ENCODE peak calls at places on chromosomes 3 and 15, in seven cellular contexts. One of them, this sample, is unnamed.

GRCh38 chr3:147574622-147575021 is 165.5 kb downstream of the ZIC1 start:
- DNase-seq in heart left ventricle: no peak
- DNase-seq in esophagus squamous epithelium: no peak
- DNase-seq in ovary: no peak
- DNase-seq in A549: no peak
- DNase-seq in adrenal gland: no peak
- DNase-seq in K562: no peak
- DNase-seq in this sample: no peak

GRCh38 chr15:60751985-60752952 is 273.3 kb upstream of the ICE2 start:
- DNase-seq in heart left ventricle: no peak
- DNase-seq in esophagus squamous epithelium: no peak
- DNase-seq in ovary: peak; percentile 78
- DNase-seq in A549: no peak
- DNase-seq in adrenal gland: peak; percentile 77
- DNase-seq in K562: no peak
- DNase-seq in this sample: no peak

GRCh38 chr15:42123546-42123945 is 29.2 kb upstream of the PLA2G4D start:
- DNase-seq in heart left ventricle: no peak
- DNase-seq in esophagus squamous epithelium: no peak
- DNase-seq in ovary: no peak
- DNase-seq in A549: no peak
- DNase-seq in adrenal gland: no peak
- DNase-seq in K562: no peak
- DNase-seq in this sample: no peak

GRCh38 chr3:4306860-4307259 is 3.7 kb downstream of the SETMAR start:
- DNase-seq in heart left ventricle: no peak
- DNase-seq in esophagus squamous epithelium: no peak
- DNase-seq in ovary: no peak
- DNase-seq in A549: no peak
- DNase-seq in adrenal gland: no peak
- DNase-seq in K562: no peak
- DNase-seq in this sample: no peak

GRCh38 chr3:9727041-9727595 is 4.4 kb upstream of the BRPF1 start:
- DNase-seq in heart left ventricle: no peak
- DNase-seq in esophagus squamous epithelium: no peak
- DNase-seq in ovary: no peak
- DNase-seq in A549: peak; percentile 75
- DNase-seq in adrenal gland: no peak
- DNase-seq in K562: peak; percentile 76
- DNase-seq in this sample: peak; percentile 67

GRCh38 chr3:156174229-156174847 is 54.0 kb downstream of the KCNAB1 start:
- DNase-seq in heart left ventricle: no peak
- DNase-seq in esophagus squamous epithelium: no peak
- DNase-seq in ovary: no peak
- DNase-seq in A549: peak; percentile 34
- DNase-seq in adrenal gland: no peak
- DNase-seq in K562: no peak
- DNase-seq in this sample: no peak

GRCh38 chr3:159234306-159234705 is 432.5 kb downstream of the MFSD1 start:
- DNase-seq in heart left ventricle: no peak
- DNase-seq in esophagus squamous epithelium: no peak
- DNase-seq in ovary: peak; percentile 23
- DNase-seq in A549: no peak
- DNase-seq in adrenal gland: no peak
- DNase-seq in K562: no peak
- DNase-seq in this sample: no peak

GRCh38 chr3:46163551-46163981 is 44.5 kb downstream of the CCR1 start:
- DNase-seq in heart left ventricle: no peak
- DNase-seq in esophagus squamous epithelium: no peak
- DNase-seq in ovary: no peak
- DNase-seq in A549: no peak
- DNase-seq in adrenal gland: no peak
- DNase-seq in K562: no peak
- DNase-seq in this sample: no peak

GRCh38 chr3:71694358-71694999 is 30.7 kb downstream of the EIF4E3 start:
- DNase-seq in heart left ventricle: no peak
- DNase-seq in esophagus squamous epithelium: no peak
- DNase-seq in ovary: no peak
- DNase-seq in A549: no peak
- DNase-seq in adrenal gland: no peak
- DNase-seq in K562: no peak
- DNase-seq in this sample: no peak

GRCh38 chr15:81548350-81549116 is 174.5 kb upstream of the TMC3 start:
- DNase-seq in heart left ventricle: no peak
- DNase-seq in esophagus squamous epithelium: no peak
- DNase-seq in ovary: no peak
- DNase-seq in A549: no peak
- DNase-seq in adrenal gland: no peak
- DNase-seq in K562: no peak
- DNase-seq in this sample: peak; percentile 3

GRCh38 chr3:126528419-126528799 is 4.5 kb downstream of the CHST13 start:
- DNase-seq in heart left ventricle: peak; percentile 32
- DNase-seq in esophagus squamous epithelium: no peak
- DNase-seq in ovary: no peak
- DNase-seq in A549: no peak
- DNase-seq in adrenal gland: no peak
- DNase-seq in K562: no peak
- DNase-seq in this sample: no peak

GRCh38 chr3:126528800-126529541 is 5.0 kb downstream of the CHST13 start:
- DNase-seq in heart left ventricle: peak; percentile 66
- DNase-seq in esophagus squamous epithelium: no peak
- DNase-seq in ovary: no peak
- DNase-seq in A549: peak; percentile 48
- DNase-seq in adrenal gland: no peak
- DNase-seq in K562: no peak
- DNase-seq in this sample: peak; percentile 49

GRCh38 chr3:126531051-126531330 is 7.0 kb downstream of the CHST13 start:
- DNase-seq in heart left ventricle: no peak
- DNase-seq in esophagus squamous epithelium: no peak
- DNase-seq in ovary: no peak
- DNase-seq in A549: no peak
- DNase-seq in adrenal gland: no peak
- DNase-seq in K562: no peak
- DNase-seq in this sample: no peak

GRCh38 chr3:126529585-126530170 is 5.7 kb downstream of the CHST13 start:
- DNase-seq in heart left ventricle: peak; percentile 48
- DNase-seq in esophagus squamous epithelium: no peak
- DNase-seq in ovary: no peak
- DNase-seq in A549: no peak
- DNase-seq in adrenal gland: no peak
- DNase-seq in K562: no peak
- DNase-seq in this sample: no peak

GRCh38 chr3:126530171-126531050 is 6.5 kb downstream of the CHST13 start:
- DNase-seq in heart left ventricle: peak; percentile 80
- DNase-seq in esophagus squamous epithelium: no peak
- DNase-seq in ovary: no peak
- DNase-seq in A549: no peak
- DNase-seq in adrenal gland: no peak
- DNase-seq in K562: no peak
- DNase-seq in this sample: no peak
- TF ChIP-seq POLR2A in heart left ventricle: no peak
- TF ChIP-seq POLR2A in esophagus squamous epithelium: no peak
- TF ChIP-seq POLR2A in ovary: no peak
- TF ChIP-seq POLR2A in A549: no peak
- TF ChIP-seq POLR2A in adrenal gland: no peak
- TF ChIP-seq POLR2A in K562: no peak
- TF ChIP-seq POLR2A in this sample: no peak

GRCh38 chr15:99507016-99507731 is 58.6 kb upstream of the MEF2A start:
- DNase-seq in heart left ventricle: peak; percentile 81
- DNase-seq in esophagus squamous epithelium: no peak
- DNase-seq in ovary: peak; percentile 56
- DNase-seq in A549: no peak
- DNase-seq in adrenal gland: no peak
- DNase-seq in K562: peak; percentile 29
- DNase-seq in this sample: peak; percentile 14

GRCh38 chr15:99504071-99504822 is 61.5 kb upstream of the MEF2A start:
- DNase-seq in heart left ventricle: no peak
- DNase-seq in esophagus squamous epithelium: no peak
- DNase-seq in ovary: no peak
- DNase-seq in A549: no peak
- DNase-seq in adrenal gland: no peak
- DNase-seq in K562: no peak
- DNase-seq in this sample: no peak

GRCh38 chr15:99503411-99503810 is 62.4 kb upstream of the MEF2A start:
- DNase-seq in heart left ventricle: no peak
- DNase-seq in esophagus squamous epithelium: no peak
- DNase-seq in ovary: no peak
- DNase-seq in A549: no peak
- DNase-seq in adrenal gland: no peak
- DNase-seq in K562: no peak
- DNase-seq in this sample: no peak

GRCh38 chr15:99506399-99506798 is 59.4 kb upstream of the MEF2A start:
- DNase-seq in heart left ventricle: no peak
- DNase-seq in esophagus squamous epithelium: no peak
- DNase-seq in ovary: no peak
- DNase-seq in A549: no peak
- DNase-seq in adrenal gland: no peak
- DNase-seq in K562: no peak
- DNase-seq in this sample: no peak

DNA sequence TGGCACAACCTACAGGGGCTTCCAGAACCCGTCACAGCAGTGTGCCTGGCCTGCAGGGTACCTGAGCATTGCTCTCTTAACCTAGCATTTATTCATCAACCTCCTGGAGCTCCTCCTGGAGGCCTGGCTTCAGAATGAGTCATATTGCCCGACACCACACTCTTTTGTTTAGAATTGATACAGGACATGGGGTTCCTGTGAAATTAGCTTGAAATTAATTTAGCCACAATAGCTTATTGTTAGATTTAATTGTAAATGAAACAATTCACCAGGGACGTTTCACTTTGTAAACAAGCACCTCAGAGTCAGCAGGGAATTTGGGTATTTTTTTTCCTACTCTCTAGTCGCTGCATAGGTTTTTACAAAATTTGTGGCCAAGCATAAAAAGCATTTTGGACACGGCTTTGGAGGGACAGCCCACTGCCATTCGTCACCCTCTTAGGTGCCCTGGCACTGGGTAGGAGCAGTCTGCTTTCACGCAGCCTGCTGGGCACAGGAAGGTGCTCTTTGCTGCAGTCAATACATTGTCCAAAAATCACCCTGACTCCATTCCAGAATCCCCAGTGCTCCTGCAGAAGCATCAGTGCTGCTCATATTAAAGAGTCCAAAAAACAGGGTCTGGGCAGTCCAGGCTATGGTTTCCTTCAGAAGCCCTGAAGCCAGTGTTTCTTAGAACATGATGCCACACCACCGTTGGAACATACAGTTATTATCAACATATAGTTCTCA is 60.8 kb upstream of the MEF2A start:
- DNase-seq in heart left ventricle: no peak
- DNase-seq in esophagus squamous epithelium: no peak
- DNase-seq in ovary: no peak
- DNase-seq in A549: no peak
- DNase-seq in adrenal gland: no peak
- DNase-seq in K562: no peak
- DNase-seq in this sample: no peak
- TF ChIP-seq POLR2A in heart left ventricle: no peak
- TF ChIP-seq POLR2A in esophagus squamous epithelium: no peak
- TF ChIP-seq POLR2A in ovary: no peak
- TF ChIP-seq POLR2A in A549: no peak
- TF ChIP-seq POLR2A in adrenal gland: no peak
- TF ChIP-seq POLR2A in K562: no peak
- TF ChIP-seq POLR2A in this sample: no peak

GRCh38 chr3:65027335-65027734 is 339.5 kb upstream of the ADAMTS9 start:
- DNase-seq in heart left ventricle: no peak
- DNase-seq in esophagus squamous epithelium: no peak
- DNase-seq in ovary: no peak
- DNase-seq in A549: no peak
- DNase-seq in adrenal gland: no peak
- DNase-seq in K562: no peak
- DNase-seq in this sample: no peak
- TF ChIP-seq POLR2A in heart left ventricle: no peak
- TF ChIP-seq POLR2A in esophagus squamous epithelium: no peak
- TF ChIP-seq POLR2A in ovary: no peak
- TF ChIP-seq POLR2A in A549: no peak
- TF ChIP-seq POLR2A in adrenal gland: no peak
- TF ChIP-seq POLR2A in K562: no peak
- TF ChIP-seq POLR2A in this sample: no peak

GRCh38 chr15:89695198-89695597 is 4.6 kb downstream of the WDR93 start:
- DNase-seq in heart left ventricle: no peak
- DNase-seq in esophagus squamous epithelium: no peak
- DNase-seq in ovary: no peak
- DNase-seq in A549: no peak
- DNase-seq in adrenal gland: no peak
- DNase-seq in K562: no peak
- DNase-seq in this sample: no peak

GRCh38 chr15:89685995-89686394 is 4.6 kb downstream of the PEX11A start:
- DNase-seq in heart left ventricle: no peak
- DNase-seq in esophagus squamous epithelium: no peak
- DNase-seq in ovary: no peak
- DNase-seq in A549: peak; percentile 25
- DNase-seq in adrenal gland: no peak
- DNase-seq in K562: no peak
- DNase-seq in this sample: no peak

GRCh38 chr15:89686522-89686921 is 4.0 kb downstream of the PEX11A start:
- DNase-seq in heart left ventricle: no peak
- DNase-seq in esophagus squamous epithelium: no peak
- DNase-seq in ovary: no peak
- DNase-seq in A549: no peak
- DNase-seq in adrenal gland: no peak
- DNase-seq in K562: no peak
- DNase-seq in this sample: no peak

GRCh38 chr15:89693696-89694095 is 3.1 kb downstream of the WDR93 start:
- DNase-seq in heart left ventricle: no peak
- DNase-seq in esophagus squamous epithelium: no peak
- DNase-seq in ovary: no peak
- DNase-seq in A549: no peak
- DNase-seq in adrenal gland: no peak
- DNase-seq in K562: no peak
- DNase-seq in this sample: no peak

DNA sequence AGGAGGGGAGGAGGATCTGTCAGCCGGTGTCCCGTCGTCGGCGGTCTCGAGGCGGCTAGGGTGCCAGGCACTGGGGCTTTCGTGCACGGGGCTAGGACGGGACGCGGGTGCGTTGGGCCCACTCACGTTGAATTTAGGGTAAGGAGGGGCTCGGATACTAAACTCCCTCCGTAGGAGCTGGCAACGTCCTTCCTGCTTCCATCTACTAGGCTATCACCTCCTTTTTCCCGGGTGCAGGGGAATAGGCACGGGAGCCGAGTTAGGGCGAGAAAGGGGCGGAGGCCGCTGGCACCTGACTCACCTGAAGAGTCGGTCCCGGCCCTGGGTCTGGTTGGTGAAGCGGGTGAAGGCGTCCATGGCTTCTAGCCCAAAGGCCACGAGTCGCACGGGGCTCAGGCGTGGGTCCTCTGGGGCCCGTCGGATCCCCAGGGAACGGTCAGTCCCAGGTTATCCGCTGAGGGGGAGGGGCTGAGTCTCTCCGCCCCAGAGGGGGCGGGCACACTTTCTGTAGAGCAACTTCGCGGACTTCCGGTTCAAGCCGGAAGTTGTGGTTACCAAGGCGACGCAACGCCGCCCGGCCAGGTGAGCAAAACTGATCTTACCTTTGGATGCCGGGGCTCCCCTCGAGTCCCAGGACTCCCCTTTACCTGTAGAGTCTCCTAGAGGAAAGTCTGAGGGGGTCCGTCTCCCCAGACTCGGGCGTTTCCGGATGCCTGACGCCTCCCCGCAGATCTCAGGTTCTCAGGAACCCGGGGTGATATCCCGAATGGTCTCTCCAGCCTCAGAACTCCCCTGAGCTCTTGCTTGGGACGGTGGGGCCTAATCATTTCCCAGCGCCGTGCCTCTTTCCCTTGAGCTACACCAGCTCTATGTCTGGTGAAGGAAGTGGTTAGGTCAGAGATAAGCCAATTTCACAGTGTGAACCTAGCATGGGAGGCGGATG is at the start of the genes PEX11A and WDR93:
- DNase-seq in heart left ventricle: peak; percentile 86
- DNase-seq in esophagus squamous epithelium: peak; percentile 18
- DNase-seq in ovary: peak; percentile 81
- DNase-seq in A549: peak; percentile 85
- DNase-seq in adrenal gland: peak; percentile 85
- DNase-seq in K562: no peak
- DNase-seq in this sample: peak; percentile 73
- TF ChIP-seq POLR2A in heart left ventricle: peak; percentile 51
- TF ChIP-seq POLR2A in esophagus squamous epithelium: peak; percentile 44
- TF ChIP-seq POLR2A in ovary: peak; percentile 49
- TF ChIP-seq POLR2A in A549: peak; percentile 82
- TF ChIP-seq POLR2A in adrenal gland: no peak
- TF ChIP-seq POLR2A in K562: no peak
- TF ChIP-seq POLR2A in this sample: no peak